ENCODE peak calls at places on chromosomes 1 and 21, in ten cellular contexts. L, W, C, T, H, O, P, S, E and K are unnamed samples.

GRCh38 chr1:66445492-66446181 is 88.3 kb upstream of the SGIP1 start:
- DNase-seq in L (no peak), W (no peak), C (peak), T (no peak), H (no peak), O (no peak), P (no peak), S (no peak), E (peak), K (no peak)

GRCh38 chr21:31235671-31236450 is 108.2 kb downstream of the TIAM1 start:
- DNase-seq in L (no peak), W (no peak), C (no peak), T (no peak), H (no peak), O (no peak), P (no peak), S (no peak), E (no peak), K (no peak)

GRCh38 chr1:151661728-151662127 is 49.9 kb downstream of the SNX27 start:
- DNase-seq in L (no peak), W (no peak), C (no peak), T (no peak), H (no peak), O (no peak), P (no peak), S (no peak), E (no peak), K (no peak)

GRCh38 chr1:118815909-118816308 is 172.2 kb downstream of the TBX15 start:
- DNase-seq in L (no peak), W (no peak), C (no peak), T (no peak), H (no peak), O (no peak), P (no peak), S (no peak), E (no peak), K (no peak)

GRCh38 chr1:200518524-200518923 is 102.0 kb downstream of the KIF14 start:
- DNase-seq in L (peak), W (no peak), C (no peak), T (no peak), H (no peak), O (no peak), P (no peak), S (no peak), E (no peak), K (no peak)

GRCh38 chr21:33116669-33117267 is 46.8 kb downstream of the OLIG1 start:
- DNase-seq in L (no peak), W (no peak), C (no peak), T (no peak), H (no peak), O (no peak), P (peak), S (no peak), E (no peak), K (peak)

GRCh38 chr1:21490774-21491482 is 18.3 kb upstream of the ALPL start:
- DNase-seq in L (peak), W (peak), C (no peak), T (no peak), H (no peak), O (peak), P (peak), S (no peak), E (peak), K (no peak)

GRCh38 chr1:4802024-4802423 is 147.6 kb downstream of the AJAP1 start:
- DNase-seq in L (no peak), W (no peak), C (no peak), T (no peak), H (no peak), O (no peak), P (peak), S (no peak), E (no peak), K (no peak)

GRCh38 chr1:51548986-51549619 is 30.0 kb upstream of the EPS15 start:
- DNase-seq in L (no peak), W (no peak), C (no peak), T (no peak), H (no peak), O (no peak), P (no peak), S (no peak), E (no peak), K (no peak)

GRCh38 chr1:166944186-166944967 is 31.0 kb downstream of the ILDR2 start:
- DNase-seq in L (peak), W (no peak), C (no peak), T (no peak), H (no peak), O (no peak), P (no peak), S (no peak), E (no peak), K (no peak)

GRCh38 chr1:157117527-157118057 is 18.0 kb upstream of the ETV3L start:
- DNase-seq in L (no peak), W (no peak), C (no peak), T (no peak), H (no peak), O (no peak), P (peak), S (no peak), E (no peak), K (peak)

GRCh38 chr1:159827102-159827490 is 423 bp downstream of the SLAMF8 start:
- DNase-seq in L (no peak), W (no peak), C (no peak), T (no peak), H (no peak), O (no peak), P (no peak), S (no peak), E (no peak), K (no peak)

GRCh38 chr1:159827549-159827948 is 876 bp downstream of the SLAMF8 start:
- DNase-seq in L (no peak), W (no peak), C (no peak), T (no peak), H (no peak), O (no peak), P (no peak), S (no peak), E (no peak), K (no peak)

GRCh38 chr1:159828176-159828575 is 1.5 kb downstream of the SLAMF8 start:
- DNase-seq in L (no peak), W (no peak), C (no peak), T (no peak), H (no peak), O (no peak), P (no peak), S (no peak), E (no peak), K (no peak)

GRCh38 chr1:159825564-159825963 is 1.1 kb upstream of the SLAMF8 start:
- DNase-seq in L (no peak), W (no peak), C (no peak), T (no peak), H (no peak), O (no peak), P (no peak), S (no peak), E (no peak), K (no peak)

DNA sequence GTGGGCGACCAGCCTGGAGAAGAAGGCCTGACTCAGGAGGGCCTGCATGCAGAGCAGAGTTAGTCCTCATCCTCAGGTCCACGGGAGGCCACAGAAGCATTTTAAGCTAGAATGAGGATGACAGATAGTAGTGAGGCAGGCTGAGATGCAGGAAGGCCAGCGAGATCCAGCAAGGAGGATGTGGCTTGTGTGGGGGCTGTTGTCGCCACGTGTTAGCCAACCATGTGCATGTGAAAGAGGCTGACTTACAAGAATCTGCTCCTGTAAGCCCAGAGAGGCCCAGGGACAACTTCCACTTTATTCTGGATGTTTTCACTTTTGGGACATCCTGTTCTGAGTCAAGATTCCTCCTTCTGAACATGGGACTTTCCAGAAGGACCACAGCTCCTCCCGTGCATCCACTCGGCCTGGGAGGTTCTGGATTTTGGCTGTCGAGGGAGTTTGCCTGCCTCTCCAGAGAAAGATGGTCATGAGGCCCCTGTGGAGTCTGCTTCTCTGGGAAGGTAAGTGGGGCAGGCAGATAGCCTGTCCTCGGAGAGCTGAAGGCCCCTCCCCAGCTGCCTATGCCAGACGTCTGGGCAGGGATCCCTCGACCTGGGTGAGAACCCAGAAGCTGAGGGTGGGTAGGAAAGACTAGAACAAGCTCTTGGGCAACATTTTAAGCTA is at the start of gene SLAMF8:
- DNase-seq in L (no peak), W (peak), C (peak), T (no peak), H (no peak), O (no peak), P (no peak), S (no peak), E (peak), K (no peak)
- TF ChIP-seq POLR2A in L (no peak), W (no peak), C (no peak), T (no peak), H (no peak), O (no peak), P (no peak), S (no peak), E (no peak), K (no peak)

DNA sequence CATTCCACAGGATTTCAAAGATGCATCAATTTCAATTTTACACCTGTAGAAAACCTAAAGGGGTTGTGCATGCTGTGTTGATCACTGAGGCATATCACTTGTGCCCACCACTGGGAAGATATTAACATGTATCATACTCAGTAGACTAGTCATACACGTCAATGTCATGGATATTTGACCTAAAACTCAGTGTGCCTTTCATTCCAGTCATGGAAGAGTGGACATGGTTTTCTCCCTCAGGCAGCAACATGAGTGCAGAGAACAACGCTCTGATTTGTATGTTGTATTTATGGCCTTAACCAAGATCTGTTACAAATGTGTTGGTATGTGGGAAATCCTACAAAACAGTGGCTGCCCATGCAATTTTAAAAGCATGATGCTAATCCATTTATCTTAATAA is 6.1 kb upstream of the C1orf53 start:
- DNase-seq in L (no peak), W (no peak), C (no peak), T (no peak), H (no peak), O (no peak), P (no peak), S (no peak), E (no peak), K (no peak)
- TF ChIP-seq POLR2A in L (no peak), W (no peak), C (no peak), T (no peak), H (no peak), O (no peak), P (no peak), S (no peak), E (no peak), K (no peak)

GRCh38 chr1:24967555-24967954 is 37.5 kb upstream of the RUNX3 start:
- DNase-seq in L (no peak), W (no peak), C (no peak), T (no peak), H (no peak), O (no peak), P (no peak), S (no peak), E (no peak), K (no peak)
- TF ChIP-seq POLR2A in L (no peak), W (no peak), C (no peak), T (no peak), H (no peak), O (no peak), P (no peak), S (no peak), E (no peak), K (no peak)

DNA sequence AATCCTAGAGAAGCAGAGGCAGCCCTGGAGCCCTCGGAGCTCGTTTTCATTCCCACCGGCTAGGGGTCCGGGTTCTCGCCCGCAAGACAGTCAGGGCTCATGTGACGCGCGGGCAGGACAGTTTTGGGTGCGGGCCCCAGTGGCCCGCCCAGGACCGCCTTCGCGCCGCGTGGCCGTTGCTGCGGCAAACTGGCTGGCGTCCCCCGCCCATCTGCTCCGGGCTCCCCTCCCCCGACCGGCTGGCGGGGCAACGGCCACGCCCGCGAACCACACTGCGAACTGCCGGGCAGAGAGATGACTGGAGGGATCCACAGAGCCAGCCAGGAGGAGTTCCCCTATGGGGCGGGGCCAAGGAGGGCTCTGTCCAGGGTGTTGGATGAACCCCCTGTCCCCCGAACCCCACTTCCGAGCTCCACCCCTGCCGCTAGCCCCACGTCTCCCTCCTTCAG is 899 bp upstream of the HES2 start:
- DNase-seq in L (no peak), W (no peak), C (no peak), T (no peak), H (no peak), O (peak), P (no peak), S (no peak), E (peak), K (no peak)
- TF ChIP-seq POLR2A in L (no peak), W (no peak), C (no peak), T (no peak), H (no peak), O (no peak), P (no peak), S (no peak), E (no peak), K (no peak)

GRCh38 chr1:24126672-24127023 is 14.7 kb upstream of the MYOM3 start:
- DNase-seq in L (no peak), W (no peak), C (no peak), T (no peak), H (no peak), O (no peak), P (no peak), S (no peak), E (no peak), K (no peak)
- TF ChIP-seq POLR2A in L (no peak), W (no peak), C (no peak), T (no peak), H (no peak), O (no peak), P (no peak), S (no peak), E (no peak), K (no peak)

GRCh38 chr21:21052672-21053071 is 54.5 kb downstream of the NCAM2 start:
- DNase-seq in L (no peak), W (no peak), C (no peak), T (no peak), H (no peak), O (no peak), P (no peak), S (no peak), E (no peak), K (no peak)

DNA sequence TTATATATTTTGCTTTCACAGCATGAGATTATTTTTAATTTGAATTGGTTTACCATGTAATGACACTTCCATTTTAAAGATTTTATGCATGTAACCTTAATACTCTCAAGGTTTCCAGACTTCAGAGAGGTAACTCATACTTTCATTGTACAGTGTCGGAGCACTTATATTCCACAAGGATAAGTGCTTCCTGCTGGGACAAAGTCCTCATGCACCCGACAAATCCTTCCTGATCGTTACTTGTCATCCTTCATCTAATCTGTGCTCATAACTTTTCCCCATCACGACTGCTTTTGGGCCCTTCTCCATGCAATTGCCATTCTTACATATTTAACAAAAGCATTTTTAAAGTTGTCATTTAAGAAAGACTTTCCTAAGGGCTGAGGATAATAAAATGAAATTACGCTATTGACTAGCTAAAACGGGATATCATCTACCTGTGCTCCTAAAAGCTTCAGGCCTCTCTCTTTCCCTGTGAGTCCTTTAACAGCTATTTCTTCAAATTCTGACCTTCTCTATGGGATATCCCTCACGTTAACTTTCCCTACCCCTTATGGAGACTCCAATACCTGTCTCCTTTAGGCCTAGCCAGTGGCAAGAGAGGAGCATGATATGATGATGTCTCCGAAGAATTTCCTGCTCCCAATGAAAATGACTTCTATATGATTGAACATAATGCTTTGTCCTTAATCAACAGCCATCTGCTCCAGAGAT is 59.3 kb downstream of the NCAM2 start:
- DNase-seq in L (no peak), W (no peak), C (no peak), T (no peak), H (no peak), O (no peak), P (no peak), S (no peak), E (no peak), K (no peak)
- TF ChIP-seq POLR2A in L (no peak), W (no peak), C (no peak), T (no peak), H (no peak), O (no peak), P (no peak), S (no peak), E (no peak), K (no peak)

DNA sequence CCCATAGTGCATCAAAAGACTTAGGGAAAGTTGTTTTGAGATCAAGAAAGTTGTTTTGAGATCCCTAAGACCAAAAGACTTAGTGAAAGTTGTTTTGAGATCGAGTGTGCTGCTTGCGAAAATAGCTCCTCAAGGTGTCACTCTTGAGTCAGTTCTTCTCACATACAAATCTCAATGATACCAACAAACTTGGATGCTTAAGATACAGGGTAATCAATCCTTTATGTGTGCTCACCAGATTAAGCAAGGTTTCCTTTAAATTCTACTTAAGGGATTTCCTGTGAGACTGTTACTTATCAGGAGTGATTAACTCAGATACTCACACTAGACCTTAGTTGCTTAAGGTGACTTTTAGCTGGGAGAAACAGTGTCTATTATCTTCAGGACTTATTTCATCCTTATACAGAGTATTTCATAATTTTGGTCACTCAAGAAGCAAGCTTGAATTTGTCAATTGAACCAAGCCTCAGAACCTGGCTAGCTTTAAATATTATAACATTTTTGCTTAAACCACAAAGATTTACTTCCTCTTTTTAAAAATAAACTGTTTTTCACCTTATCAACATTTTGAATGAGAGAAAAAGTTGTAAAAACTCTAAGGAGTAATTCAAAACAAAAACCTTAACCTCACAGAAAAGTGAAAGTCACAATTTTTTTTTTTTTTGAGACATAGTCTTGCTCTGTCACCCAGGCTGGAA is 8.0 kb upstream of the RLF start:
- DNase-seq in L (peak), W (no peak), C (no peak), T (no peak), H (no peak), O (peak), P (no peak), S (no peak), E (no peak), K (no peak)
- TF ChIP-seq POLR2A in L (no peak), W (no peak), C (no peak), T (no peak), H (no peak), O (no peak), P (no peak), S (no peak), E (no peak), K (no peak)

GRCh38 chr1:240093120-240093961 is 1.7 kb downstream of the FMN2 start:
- DNase-seq in L (no peak), W (no peak), C (no peak), T (no peak), H (peak), O (no peak), P (no peak), S (no peak), E (peak), K (peak)
- TF ChIP-seq POLR2A in L (no peak), W (no peak), C (no peak), T (no peak), H (no peak), O (no peak), P (no peak), S (no peak), E (no peak), K (no peak)